ENCODE peak calls at places on chromosome 11, in four cellular contexts. B, R, I and C are unnamed samples.

GRCh38 chr11:13016415-13016814 is 7.3 kb downstream of the RASSF10 start:
- DNase-seq in B (no peak), I (no peak), R (no peak), C (no peak)

GRCh38 chr11:120940297-120940847 is 83.5 kb upstream of the TBCEL start:
- DNase-seq in R (no peak), B (no peak), I (no peak), C (no peak)

GRCh38 chr11:109864834-109865557 is 228.2 kb upstream of the ZC3H12C start:
- DNase-seq in B (peak), I (no peak), R (no peak), C (no peak)

GRCh38 chr11:36411202-36411640 is 98.9 kb downstream of the TRAF6 start:
- DNase-seq in R (peak), I (no peak), B (no peak), C (no peak)

GRCh38 chr11:95877288-95877687 is 46.6 kb downstream of the MTMR2 start:
- DNase-seq in B (peak), R (no peak), I (no peak), C (no peak)

GRCh38 chr11:48002565-48002964 is 22.2 kb downstream of the PTPRJ start:
- DNase-seq in R (no peak), B (no peak), I (no peak), C (no peak)

GRCh38 chr11:26578998-26579635 is 7.1 kb upstream of the MUC15 start:
- DNase-seq in R (no peak), I (no peak), B (no peak), C (no peak)

GRCh38 chr11:35529971-35530495 is 4.6 kb upstream of the PAMR1 start:
- DNase-seq in R (no peak), I (no peak), B (peak), C (no peak)

GRCh38 chr11:76243157-76243556 is 36.9 kb upstream of the WNT11 start:
- DNase-seq in R (no peak), I (no peak), B (no peak), C (no peak)

GRCh38 chr11:65695459-65696241 is 16.4 kb upstream of the KAT5 start:
- DNase-seq in I (no peak), R (no peak), B (no peak), C (no peak)

GRCh38 chr11:100932474-100933100 is 197.0 kb downstream of the PGR start:
- DNase-seq in B (no peak), I (no peak), R (peak), C (no peak)

GRCh38 chr11:94525933-94526332 is 13.7 kb downstream of the C11orf97 start:
- DNase-seq in B (no peak), I (no peak), R (no peak), C (no peak)

GRCh38 chr11:12675951-12676711 is 1.9 kb downstream of the TEAD1 start:
- DNase-seq in R (no peak), B (no peak), I (no peak), C (no peak)